ENCODE peak calls at places on chromosomes 4 and X, in seven cellular contexts. K is CD8-positive, alpha-beta memory T cell; J is fibroblast of lung; E is breast epithelium; L is tibial artery; Q is H1; I is uterus. P is an unnamed sample.

GRCh38 chrX:22085969-22086368 is 53.8 kb downstream of the PHEX start:
- DNase-seq in K (no peak), J (no peak), E (no peak), L (no peak), Q (no peak), I (no peak), P (no peak)

GRCh38 chrX:7941390-7942042 is 14.3 kb upstream of the PNPLA4 start:
- DNase-seq in K (no peak), J (peak; percentile 12), E (no peak), L (no peak), Q (no peak), I (no peak), P (no peak)

GRCh38 chrX:17860811-17861495 is at the start of gene RAI2:
- DNase-seq in K (no peak), J (no peak), E (no peak), L (peak; percentile 40), Q (peak; percentile 51), I (peak; percentile 45), P (no peak)

GRCh38 chrX:18961686-18962085 is 22.2 kb downstream of the PHKA2 start:
- DNase-seq in K (no peak), J (peak; percentile 34), E (no peak), L (no peak), Q (no peak), I (no peak), P (no peak)

GRCh38 chr4:57602133-57602532 is 491.9 kb upstream of the IGFBP7 start:
- DNase-seq in K (no peak), J (no peak), E (no peak), L (no peak), Q (no peak), I (no peak), P (no peak)

GRCh38 chr4:104693601-104694201 is 199.0 kb upstream of the CXXC4 start:
- DNase-seq in K (no peak), J (peak; percentile 12), E (no peak), L (no peak), Q (no peak), I (no peak), P (no peak)

GRCh38 chr4:183099537-183100297 is 660 bp downstream of the WWC2 start:
- DNase-seq in K (no peak), J (no peak), E (no peak), L (peak; percentile 22), Q (peak; percentile 85), I (peak; percentile 32), P (peak; percentile 55)

GRCh38 chr4:18180122-18180521 is 158.6 kb upstream of the LCORL start:
- DNase-seq in K (no peak), J (no peak), E (no peak), L (no peak), Q (no peak), I (no peak), P (no peak)

GRCh38 chr4:156746111-156746510 is 225.5 kb downstream of the PDGFC start:
- DNase-seq in K (no peak), J (no peak), E (no peak), L (no peak), Q (no peak), I (no peak), P (no peak)

GRCh38 chr4:23853986-23854385 is 35.9 kb downstream of the PPARGC1A start:
- DNase-seq in K (no peak), J (no peak), E (no peak), L (no peak), Q (no peak), I (no peak), P (no peak)

GRCh38 chr4:38383646-38384121 is 280.3 kb upstream of the KLF3 start:
- DNase-seq in K (no peak), J (no peak), E (no peak), L (no peak), Q (no peak), I (no peak), P (no peak)

GRCh38 chrX:107750263-107750662 is 25.3 kb downstream of the TSC22D3 start:
- DNase-seq in K (no peak), J (no peak), E (no peak), L (no peak), Q (no peak), I (no peak), P (no peak)
- H3K36me3 ChIP-seq in K (no peaks in the 10 kb centered on the region), J (no peaks in the 10 kb centered on the region), E (no peaks in the 10 kb centered on the region), L (no peaks in the 10 kb centered on the region), Q (no peaks in the 10 kb centered on the region), I (no peaks in the 10 kb centered on the region), P (no peaks in the 10 kb centered on the region)

GRCh38 chr4:74114234-74114633 is 15.2 kb upstream of the CXCL2 start:
- DNase-seq in K (no peak), J (peak; percentile 87), E (peak; percentile 54), L (no peak), Q (no peak), I (no peak), P (peak; percentile 40)
- H3K4me1 ChIP-seq in K (no peaks in the 10 kb centered on the region), J (peaks cover 26% of the 10 kb centered on the region), E (peaks cover 6% of the 10 kb centered on the region), L (peaks cover 70% of the 10 kb centered on the region), Q (peaks cover 5% of the 10 kb centered on the region), I (no peaks in the 10 kb centered on the region), P (peaks cover 55% of the 10 kb centered on the region)

GRCh38 chr4:144658015-144658567 is 12.1 kb downstream of the HHIP start:
- DNase-seq in K (no peak), J (no peak), E (no peak), L (no peak), Q (no peak), I (no peak), P (no peak)
- H3K27me3 ChIP-seq in K (no peaks in the 10 kb centered on the region), J (no peaks in the 10 kb centered on the region), E (no peaks in the 10 kb centered on the region), L (no peaks in the 10 kb centered on the region), Q (no peaks in the 10 kb centered on the region), I (no peaks in the 10 kb centered on the region), P (no peaks in the 10 kb centered on the region)

DNA sequence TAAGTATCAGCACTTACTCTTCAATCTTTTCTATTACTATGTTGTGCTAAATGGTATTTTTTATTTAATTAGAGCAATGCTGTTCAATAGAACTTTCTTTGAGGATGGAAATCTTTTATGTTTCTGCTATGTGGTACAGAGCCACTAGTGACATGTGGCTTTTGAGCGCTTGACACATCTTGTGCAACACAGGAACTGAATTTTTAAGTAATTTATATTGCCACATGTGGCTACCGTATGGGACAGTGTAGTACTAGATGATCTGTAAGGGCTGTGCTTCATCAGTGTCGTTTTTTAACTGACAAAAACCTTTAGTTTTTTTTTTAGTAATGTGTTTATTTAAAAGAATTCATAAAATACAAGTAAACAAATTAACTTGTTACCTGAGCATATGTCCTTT is 22.4 kb downstream of the HPRT1 start:
- DNase-seq in K (no peak), J (no peak), E (no peak), L (no peak), Q (no peak), I (no peak), P (no peak)
- H3K36me3 ChIP-seq in K (no peaks in the 10 kb centered on the region), J (no peaks in the 10 kb centered on the region), E (no peaks in the 10 kb centered on the region), L (no peaks in the 10 kb centered on the region), Q (peaks cover 5% of the 10 kb centered on the region), I (no peaks in the 10 kb centered on the region), P (peaks cover 4% of the 10 kb centered on the region)

DNA sequence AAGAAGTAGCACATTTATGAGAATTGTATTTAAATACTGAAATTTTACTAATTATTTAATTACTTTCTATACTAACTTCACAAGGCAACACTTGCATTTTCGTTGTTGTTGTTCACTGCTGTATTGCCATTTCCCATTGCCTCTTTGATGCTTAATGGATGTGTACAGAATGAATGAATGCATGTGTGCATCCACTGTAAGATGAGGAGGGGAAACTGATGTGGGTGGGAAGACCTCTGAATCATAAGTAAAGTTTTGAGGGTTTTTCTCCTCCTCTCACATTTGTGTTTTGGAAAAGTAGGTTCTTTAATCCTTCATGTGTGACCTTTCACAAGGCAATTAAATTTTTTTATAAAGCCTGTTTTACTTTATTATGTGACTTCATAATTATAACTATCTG is 46.8 kb downstream of the PDLIM5 start:
- DNase-seq in K (no peak), J (no peak), E (no peak), L (no peak), Q (no peak), I (no peak), P (no peak)
- H3K4me1 ChIP-seq in K (no peaks in the 10 kb centered on the region), J (no peaks in the 10 kb centered on the region), E (no peaks in the 10 kb centered on the region), L (peaks cover 86% of the 10 kb centered on the region), Q (no peaks in the 10 kb centered on the region), I (no peaks in the 10 kb centered on the region), P (no peaks in the 10 kb centered on the region)

GRCh38 chr4:13546374-13546854 is 2.1 kb upstream of the NKX3-2 start:
- DNase-seq in K (no peak), J (no peak), E (no peak), L (no peak), Q (peak; percentile 47), I (no peak), P (no peak)
- H3K27me3 ChIP-seq in K (peaks cover 65% of the 10 kb centered on the region), J (peaks cover 44% of the 10 kb centered on the region), E (peaks cover 87% of the 10 kb centered on the region), L (no peaks in the 10 kb centered on the region), Q (peaks cover 56% of the 10 kb centered on the region), I (peaks cover 50% of the 10 kb centered on the region), P (no peaks in the 10 kb centered on the region)

DNA sequence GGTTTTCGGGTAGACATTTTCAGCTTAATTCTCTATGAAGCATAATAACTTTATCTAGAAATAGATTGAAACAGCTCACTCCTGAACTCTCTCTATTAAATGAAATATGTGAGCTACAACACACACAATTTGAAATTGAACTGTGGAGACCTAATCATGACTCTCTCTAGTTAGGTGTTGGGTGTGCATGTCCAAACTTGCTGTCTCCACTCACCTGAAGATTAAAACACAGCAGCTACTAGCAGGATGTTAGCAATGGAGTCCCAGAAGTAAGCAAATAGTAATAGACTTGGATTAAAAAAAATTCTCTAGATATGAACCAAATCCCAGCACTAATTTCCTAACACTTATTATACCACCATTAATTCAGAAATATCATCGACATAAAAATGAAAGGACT is 173.1 kb downstream of the FSTL5 start:
- DNase-seq in K (no peak), J (no peak), E (no peak), L (no peak), Q (no peak), I (no peak), P (no peak)
- H3K36me3 ChIP-seq in K (no peaks in the 10 kb centered on the region), J (no peaks in the 10 kb centered on the region), E (no peaks in the 10 kb centered on the region), L (no peaks in the 10 kb centered on the region), Q (no peaks in the 10 kb centered on the region), I (no peaks in the 10 kb centered on the region), P (no peaks in the 10 kb centered on the region)

GRCh38 chr4:13704761-13705160 is 77.2 kb upstream of the BOD1L1 start:
- DNase-seq in K (no peak), J (no peak), E (no peak), L (no peak), Q (no peak), I (no peak), P (no peak)
- H3K4me1 ChIP-seq in K (no peaks in the 10 kb centered on the region), J (peaks cover 7% of the 10 kb centered on the region), E (peaks cover 8% of the 10 kb centered on the region), L (no peaks in the 10 kb centered on the region), Q (no peaks in the 10 kb centered on the region), I (no peaks in the 10 kb centered on the region), P (no peaks in the 10 kb centered on the region)

DNA sequence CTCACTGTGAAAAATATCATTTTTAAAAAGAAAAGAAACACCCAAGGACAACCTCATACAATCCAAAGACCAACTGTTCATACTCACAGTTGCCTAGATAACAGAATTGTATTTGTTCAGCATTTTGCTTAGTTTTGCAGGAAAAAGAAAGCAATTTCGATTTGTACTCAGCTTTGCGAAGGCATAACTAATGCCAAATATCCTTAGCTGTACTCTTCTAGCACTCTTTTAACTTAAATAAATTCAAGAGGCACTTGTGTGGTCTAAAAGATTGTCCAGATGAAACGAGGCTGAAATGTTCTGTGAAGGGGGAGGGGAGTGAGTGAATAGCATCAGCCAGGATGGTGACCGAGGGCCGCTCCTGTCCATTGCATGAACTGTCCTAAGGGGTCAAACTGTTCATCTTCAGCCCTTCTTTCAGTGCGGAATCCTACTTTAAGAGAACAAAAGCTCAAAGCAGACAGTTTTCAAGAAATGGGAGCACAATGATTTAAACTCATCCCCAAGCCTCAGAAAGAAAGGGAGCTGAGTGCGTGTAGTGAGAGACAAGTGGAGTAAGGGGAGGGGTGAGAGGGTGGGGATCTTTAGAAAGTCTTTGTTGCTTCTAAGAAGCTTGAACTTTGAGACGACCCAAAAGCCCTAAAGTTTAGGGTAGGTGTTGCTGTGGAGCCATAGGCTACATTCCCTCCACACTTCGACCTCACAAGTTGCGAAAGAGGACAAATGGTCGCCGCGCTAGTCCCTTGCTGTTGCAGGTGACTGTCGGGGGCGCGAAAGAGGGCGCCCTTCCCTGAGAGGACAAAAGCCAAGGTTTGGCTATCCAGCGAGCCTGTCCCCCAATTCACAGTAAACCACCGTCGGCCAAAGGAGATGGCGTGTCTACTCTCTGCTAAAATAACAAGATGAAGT is 4.0 kb upstream of the NEUROG2 start:
- DNase-seq in K (no peak), J (no peak), E (no peak), L (no peak), Q (peak; percentile 72), I (no peak), P (no peak)
- H3K27me3 ChIP-seq in K (peaks cover 82% of the 10 kb centered on the region), J (peaks cover 83% of the 10 kb centered on the region), E (peaks cover 95% of the 10 kb centered on the region), L (peaks cover 3% of the 10 kb centered on the region), Q (peaks cover 78% of the 10 kb centered on the region), I (peaks cover 80% of the 10 kb centered on the region), P (peaks cover 54% of the 10 kb centered on the region)